ENCODE peak calls at places on chromosomes 11 and 22, in six cellular contexts. R is Peyer's patch, B is fibroblast of lung, M is prostate gland, Z is mesothelial cell of epicardium, C is psoas muscle. U is an unnamed sample.
A peak's percentile ranks its signal among the peaks of the same experiment; 100 is the strongest.

GRCh38 chr11:132632641-132633124 is 899.6 kb downstream of the OPCML start:
- DNase-seq in Z (no peak), M (no peak), R (no peak), C (no peak), B (peak; percentile 96), U (no peak)

GRCh38 chr11:8567597-8568198 is 26.3 kb downstream of the STK33 start:
- DNase-seq in R (no peak), C (no peak), B (peak; percentile 19), M (no peak), Z (no peak), U (no peak)

GRCh38 chr22:26406118-26406517 is 22.9 kb upstream of the ASPHD2 start:
- DNase-seq in B (peak; percentile 4), C (no peak), Z (no peak), R (no peak), M (no peak), U (no peak)

GRCh38 chr22:44425356-44425755 is 72.7 kb downstream of the RTL6 start:
- DNase-seq in Z (no peak), R (no peak), C (no peak), M (no peak), B (peak; percentile 21), U (peak; percentile 2)

GRCh38 chr22:50192056-50192824 is 6.5 kb downstream of the TRABD start:
- DNase-seq in Z (no peak), B (no peak), C (no peak), M (peak; percentile 66), R (no peak), U (no peak)

GRCh38 chr22:38485783-38486182 is 17.9 kb downstream of the KDELR3 start:
- DNase-seq in R (no peak), B (no peak), Z (no peak), C (no peak), M (peak; percentile 36), U (no peak)

GRCh38 chr11:76838422-76839068 is 22.2 kb upstream of the ACER3 start:
- DNase-seq in C (no peak), M (no peak), Z (no peak), B (peak; percentile 31), R (no peak), U (peak; percentile 25)

GRCh38 chr22:29704528-29705285 is 15.1 kb upstream of the CABP7 start:
- DNase-seq in R (no peak), M (peak; percentile 46), B (peak; percentile 68), Z (no peak), C (no peak), U (no peak)

GRCh38 chr11:66570117-66570825 is 1.9 kb upstream of the CTSF start:
- DNase-seq in C (no peak), B (no peak), Z (no peak), R (no peak), M (no peak), U (no peak)

GRCh38 chr22:43235445-43236400 is 48.8 kb upstream of the TTLL12 start:
- DNase-seq in Z (no peak), M (no peak), B (no peak), C (no peak), R (no peak), U (no peak)

GRCh38 chr11:110797453-110797852 is 85.2 kb upstream of the ARHGAP20 start:
- DNase-seq in B (no peak), C (no peak), R (no peak), M (no peak), Z (no peak), U (no peak)

GRCh38 chr22:46038516-46039430 is 61.8 kb upstream of the WNT7B start:
- DNase-seq in M (no peak), B (no peak), Z (no peak), C (no peak), R (peak; percentile 45), U (no peak)

GRCh38 chr11:65634140-65634436 is 3.8 kb upstream of the SIPA1 start:
- DNase-seq in C (no peak), M (no peak), B (no peak), R (no peak), Z (no peak), U (no peak)

GRCh38 chr11:129864811-129865210 is 30.6 kb downstream of the NFRKB start:
- DNase-seq in C (no peak), R (no peak), Z (no peak), M (no peak), B (no peak), U (peak; percentile 66)

GRCh38 chr11:43681543-43681942 is 1.0 kb downstream of the HSD17B12 start:
- DNase-seq in C (no peak), R (no peak), B (peak; percentile 52), Z (no peak), M (no peak), U (no peak)

GRCh38 chr11:100863080-100863581 is 176.0 kb downstream of the ARHGAP42 start:
- DNase-seq in C (no peak), M (no peak), R (no peak), Z (no peak), B (peak; percentile 78), U (no peak)

GRCh38 chr11:130407978-130408377 is 20.4 kb downstream of the ADAMTS8 start:
- DNase-seq in C (peak; percentile 52), Z (no peak), B (peak; percentile 79), R (no peak), M (no peak), U (no peak)

GRCh38 chr22:27420817-27421361 is 380.7 kb downstream of the MN1 start:
- DNase-seq in C (peak; percentile 84), M (peak; percentile 92), B (peak; percentile 93), Z (no peak), R (no peak), U (peak; percentile 93)

GRCh38 chr11:14423633-14424032 is 64.7 kb upstream of the RRAS2 start:
- DNase-seq in M (no peak), Z (no peak), B (peak; percentile 87), C (no peak), R (no peak), U (no peak)

GRCh38 chr11:15826826-15827225 is 529.5 kb downstream of the SOX6 start:
- DNase-seq in M (no peak), R (peak; percentile 60), Z (peak; percentile 63), C (peak; percentile 64), B (peak; percentile 22), U (no peak)

GRCh38 chr11:34318111-34319037 is 39.4 kb downstream of the ABTB2 start:
- DNase-seq in B (no peak), C (no peak), R (no peak), M (no peak), Z (no peak), U (no peak)

GRCh38 chr22:40396882-40397281 is 26.5 kb downstream of the SGSM3 start:
- DNase-seq in M (peak; percentile 94), R (no peak), Z (peak; percentile 65), B (peak; percentile 80), C (no peak), U (peak; percentile 76)

GRCh38 chr22:49094858-49095257 is 732.8 kb downstream of the BRD1 start:
- DNase-seq in C (peak; percentile 38), R (no peak), M (no peak), B (no peak), Z (no peak), U (no peak)

GRCh38 chr11:36257351-36257750 is 31.9 kb downstream of the COMMD9 start:
- DNase-seq in B (peak; percentile 26), Z (no peak), C (no peak), M (no peak), R (no peak), U (no peak)

GRCh38 chr11:108733479-108734116 is 68.7 kb downstream of the DDX10 start:
- DNase-seq in R (no peak), Z (no peak), B (peak; percentile 55), M (no peak), C (no peak), U (no peak)

GRCh38 chr22:30785527-30785926 is 90.9 kb downstream of the OSBP2 start:
- DNase-seq in B (no peak), Z (no peak), C (no peak), R (no peak), M (no peak), U (no peak)

DNA sequence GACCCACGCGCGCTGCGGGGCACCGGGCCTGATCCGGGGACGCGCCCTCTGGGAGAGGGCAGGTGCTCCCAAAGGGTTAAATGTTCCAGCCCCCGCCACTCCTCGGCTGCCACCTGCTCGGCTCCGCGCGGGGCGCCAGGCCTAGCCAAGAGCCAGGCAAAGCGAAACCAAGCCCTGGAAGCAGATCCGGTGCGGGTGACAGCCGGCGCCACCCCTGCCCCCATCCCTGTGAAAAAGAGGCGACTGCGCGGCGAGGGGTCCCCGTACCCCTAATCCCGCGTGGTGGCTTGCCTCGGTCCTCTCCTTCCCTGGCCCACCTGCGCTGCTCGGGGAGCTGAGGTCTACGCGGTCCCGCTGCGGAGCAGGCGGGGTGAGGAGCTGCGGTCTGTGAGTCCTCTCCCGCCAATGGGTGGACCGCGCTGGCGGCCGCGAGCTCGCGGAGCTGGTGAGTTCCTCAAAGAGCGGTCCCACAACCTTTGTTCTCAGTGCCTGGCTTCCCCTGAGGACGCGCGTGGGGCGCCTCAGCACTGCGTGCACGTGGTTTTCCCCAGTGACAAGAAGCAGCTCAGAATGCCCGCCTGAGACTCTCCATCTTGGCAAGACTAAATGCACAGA is at the start of gene ME3:
- DNase-seq in C (peak; percentile 86), Z (peak; percentile 50), R (peak; percentile 85), M (peak; percentile 55), B (peak; percentile 59), U (peak; percentile 68)
- TF ChIP-seq CTCF in C (no peak), Z (no peak), R (no peak), M (no peak), B (no peak), U (no peak)

GRCh38 chr22:41946360-41947180 is at the start of gene CENPM:
- DNase-seq in M (peak; percentile 93), R (peak; percentile 96), B (peak; percentile 91), Z (peak; percentile 95), C (peak; percentile 94), U (peak; percentile 96)
- TF ChIP-seq CTCF in M (peak; percentile 41), R (no peak), B (peak; percentile 29), Z (no peak), C (no peak), U (peak; percentile 10)

GRCh38 chr11:12120031-12121008 is 9.9 kb downstream of the MICAL2 start:
- DNase-seq in B (no peak), M (no peak), Z (no peak), C (no peak), R (no peak), U (no peak)

GRCh38 chr11:12121011-12121410 is 10.6 kb downstream of the MICAL2 start:
- DNase-seq in R (no peak), Z (no peak), B (no peak), M (no peak), C (no peak), U (no peak)

GRCh38 chr11:12119502-12119901 is 9.1 kb downstream of the MICAL2 start:
- DNase-seq in M (no peak), B (no peak), Z (no peak), C (no peak), R (peak; percentile 61), U (no peak)

GRCh38 chr11:12117200-12117995 is 7.0 kb downstream of the MICAL2 start:
- DNase-seq in R (no peak), B (no peak), M (no peak), C (no peak), Z (no peak), U (peak; percentile 23)

GRCh38 chr11:12118940-12119339 is 8.6 kb downstream of the MICAL2 start:
- DNase-seq in B (no peak), R (no peak), M (no peak), C (no peak), Z (no peak), U (no peak)
- TF ChIP-seq CTCF in B (no peak), R (no peak), M (no peak), C (no peak), Z (no peak), U (no peak)

DNA sequence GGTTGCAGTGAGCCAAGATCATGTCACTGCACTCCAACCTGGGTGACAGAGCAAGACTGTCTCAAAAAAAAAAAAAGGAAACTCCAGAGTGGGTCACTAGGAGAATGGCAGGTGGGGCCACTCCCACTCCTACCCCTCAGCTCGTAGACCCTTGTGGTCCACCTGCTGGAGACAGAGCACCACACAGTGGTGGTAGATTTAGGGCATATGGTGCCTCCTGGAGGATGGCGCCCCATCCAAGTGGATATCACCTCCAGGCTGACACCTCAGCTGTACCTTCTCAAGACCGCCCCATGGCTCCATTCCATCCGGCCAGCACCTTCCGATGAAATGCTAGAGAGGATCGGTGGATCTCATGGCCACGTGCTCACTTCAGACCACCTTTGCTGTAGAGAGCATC is 6.2 kb downstream of the CYTH4 start:
- DNase-seq in M (no peak), R (no peak), Z (no peak), B (no peak), C (no peak), U (no peak)
- TF ChIP-seq CTCF in M (no peak), R (no peak), Z (no peak), B (no peak), C (no peak), U (no peak)

U was measured in breast epithelium.